ENCODE peak calls at places on chromosome 20, in seven cellular contexts. X, I, W, K, U, T and A are unnamed samples. For H3K4me1, the result is how much of the 10 kb centered on the place peaks cover.

GRCh38 chr20:64212750-64213149 is 42.8 kb upstream of the PCMTD2 start:
- DNase-seq in X (peak), W (peak), U (peak), T (no peak), I (no peak), K (no peak), A (no peak)

GRCh38 chr20:15927893-15928650 is 645.2 kb downstream of the KIF16B start:
- DNase-seq in W (no peak), I (no peak), K (no peak), X (no peak), U (no peak), T (no peak), A (no peak)

GRCh38 chr20:20463933-20464374 is 96.0 kb downstream of the INSM1 start:
- DNase-seq in T (peak), I (no peak), U (no peak), K (no peak), W (no peak), X (no peak), A (no peak)

GRCh38 chr20:46028110-46028509 is 905 bp upstream of the SLC12A5 start:
- DNase-seq in X (no peak), I (no peak), K (no peak), T (no peak), W (no peak), U (no peak), A (no peak)

GRCh38 chr20:17343631-17344447 is 117.0 kb downstream of the PCSK2 start:
- DNase-seq in I (no peak), W (no peak), T (no peak), X (no peak), U (no peak), K (no peak), A (no peak)

GRCh38 chr20:19552144-19552895 is 205.7 kb upstream of the RIN2 start:
- DNase-seq in U (peak), I (peak), X (peak), W (no peak), K (peak), T (no peak), A (no peak)

GRCh38 chr20:43824699-43825402 is 89.8 kb upstream of the TOX2 start:
- DNase-seq in K (no peak), W (no peak), I (peak), X (no peak), T (peak), U (no peak), A (no peak)

GRCh38 chr20:16005612-16006493 is 567.4 kb downstream of the KIF16B start:
- DNase-seq in U (no peak), T (no peak), K (no peak), X (no peak), I (no peak), W (no peak), A (no peak)

GRCh38 chr20:63819224-63819917 is 11.7 kb downstream of the ZBTB46 start:
- DNase-seq in K (no peak), W (peak), X (peak), U (peak), I (peak), T (no peak), A (no peak)

GRCh38 chr20:11274137-11274536 is 600.3 kb upstream of the JAG1 start:
- DNase-seq in U (no peak), T (no peak), W (peak), I (peak), K (no peak), X (no peak), A (peak)

GRCh38 chr20:1429143-1429728 is 36.4 kb upstream of the FKBP1A start:
- DNase-seq in T (no peak), W (no peak), U (no peak), K (no peak), X (no peak), I (no peak), A (no peak)

GRCh38 chr20:63409066-63409833 is 48.1 kb upstream of the CHRNA4 start:
- DNase-seq in W (no peak), U (no peak), K (peak), T (no peak), I (no peak), X (no peak), A (no peak)

GRCh38 chr20:29410805-29411457 is 1846.5 kb upstream of the DEFB115 start:
- DNase-seq in W (no peak), T (no peak), K (no peak), X (no peak), U (no peak), I (no peak), A (no peak)

GRCh38 chr20:39395478-39396291 is 433.5 kb downstream of the DHX35 start:
- DNase-seq in U (no peak), K (no peak), W (no peak), I (no peak), T (no peak), X (no peak), A (no peak)

GRCh38 chr20:53865905-53866786 is 204.2 kb downstream of the BCAS1 start:
- DNase-seq in X (no peak), T (no peak), K (no peak), I (peak), W (peak), U (no peak), A (peak)

GRCh38 chr20:41818991-41819390 is 200.8 kb upstream of the CHD6 start:
- DNase-seq in T (no peak), K (no peak), W (no peak), X (no peak), U (no peak), I (no peak), A (no peak)

GRCh38 chr20:16699287-16699686 is 30.5 kb upstream of the SNRPB2 start:
- DNase-seq in I (no peak), W (no peak), U (no peak), T (no peak), X (no peak), K (no peak), A (no peak)

GRCh38 chr20:1177680-1178079 is 7.1 kb downstream of the TMEM74B start:
- DNase-seq in U (no peak), T (no peak), W (no peak), I (peak), K (peak), X (no peak), A (no peak)

GRCh38 chr20:48676795-48677447 is 150.9 kb downstream of the PREX1 start:
- DNase-seq in I (no peak), K (no peak), X (no peak), T (no peak), U (no peak), W (no peak), A (no peak)

GRCh38 chr20:23167436-23167835 is 81.3 kb upstream of the CD93 start:
- DNase-seq in W (no peak), I (no peak), T (no peak), K (no peak), U (no peak), X (no peak), A (no peak)

GRCh38 chr20:22716824-22717351 is 132.5 kb upstream of the FOXA2 start:
- DNase-seq in T (no peak), I (peak), X (no peak), W (no peak), U (no peak), K (no peak), A (no peak)

GRCh38 chr20:10656270-10656669 is 17.5 kb downstream of the JAG1 start:
- DNase-seq in X (no peak), U (peak), T (no peak), I (no peak), K (no peak), W (no peak), A (no peak)

GRCh38 chr20:41174373-41174772 is 37.0 kb downstream of the PLCG1 start:
- DNase-seq in K (peak), I (no peak), X (peak), T (no peak), U (no peak), W (peak), A (no peak)

GRCh38 chr20:59589051-59589450 is 15.3 kb upstream of the PHACTR3 start:
- DNase-seq in W (no peak), T (no peak), X (no peak), K (no peak), I (no peak), U (no peak), A (no peak)

GRCh38 chr20:33753763-33754162 is 22.0 kb downstream of the ZNF341 start:
- DNase-seq in T (no peak), I (no peak), U (no peak), X (no peak), K (no peak), W (no peak), A (no peak)

GRCh38 chr20:24017160-24017761 is 28.7 kb upstream of the GGTLC1 start:
- DNase-seq in I (no peak), X (no peak), W (no peak), U (no peak), K (no peak), T (no peak), A (no peak)

GRCh38 chr20:24702501-24703283 is 233.3 kb downstream of the SYNDIG1 start:
- DNase-seq in X (no peak), K (peak), U (no peak), W (no peak), I (no peak), T (no peak), A (no peak)

GRCh38 chr20:9281770-9282169 is 212.9 kb downstream of the PLCB4 start:
- DNase-seq in U (no peak), I (no peak), W (no peak), T (no peak), X (no peak), K (no peak), A (no peak)

GRCh38 chr20:36802326-36803223 is 29.0 kb upstream of the DSN1 start:
- DNase-seq in W (no peak), I (peak), K (no peak), X (no peak), U (no peak), T (no peak), A (no peak)

GRCh38 chr20:50713677-50714101 is 17.7 kb upstream of the PARD6B start:
- DNase-seq in K (peak), T (no peak), U (peak), X (peak), W (peak), I (peak), A (no peak)

GRCh38 chr20:46222521-46223007 is 85.7 kb downstream of the CDH22 start:
- DNase-seq in U (no peak), T (no peak), I (no peak), X (peak), W (no peak), K (peak), A (peak)

GRCh38 chr20:59836768-59837167 is 96.7 kb downstream of the SYCP2 start:
- DNase-seq in K (peak), W (no peak), X (no peak), U (no peak), T (no peak), I (no peak), A (no peak)

GRCh38 chr20:10447028-10447427 is 11.9 kb downstream of the SLX4IP start:
- DNase-seq in W (no peak), U (no peak), X (no peak), I (peak), K (no peak), T (peak), A (no peak)

GRCh38 chr20:21137078-21137477 is 11.2 kb downstream of the KIZ start:
- DNase-seq in K (peak), I (no peak), X (no peak), W (no peak), T (no peak), U (no peak), A (no peak)

GRCh38 chr20:20369353-20370086 is 1.6 kb downstream of the INSM1 start:
- DNase-seq in I (peak), U (no peak), X (no peak), K (peak), T (no peak), W (no peak), A (no peak)

GRCh38 chr20:60055740-60056139 is 97.5 kb downstream of the CDH26 start:
- DNase-seq in K (no peak), I (no peak), W (peak), U (no peak), X (no peak), T (peak), A (no peak)

GRCh38 chr20:47489448-47489872 is 12.2 kb upstream of the NCOA3 start:
- DNase-seq in I (no peak), U (no peak), X (no peak), K (no peak), W (no peak), T (no peak), A (no peak)

GRCh38 chr20:48886189-48886588 is 35.3 kb upstream of the ARFGEF2 start:
- DNase-seq in I (no peak), T (no peak), K (no peak), X (no peak), W (no peak), U (no peak), A (no peak)

GRCh38 chr20:43721429-43722152 is 5.2 kb downstream of the GTSF1L start:
- DNase-seq in T (no peak), I (no peak), U (no peak), W (no peak), K (peak), X (no peak), A (no peak)

GRCh38 chr20:3733119-3733995 is 872 bp downstream of the HSPA12B start:
- DNase-seq in K (no peak), I (no peak), X (no peak), U (no peak), T (no peak), W (no peak), A (no peak)
- TF ChIP-seq POLR2A in K (no peak), I (no peak), X (no peak), U (no peak), T (no peak), W (no peak), A (no peak)

GRCh38 chr20:38147166-38147565 is 17.9 kb downstream of the TGM2 start:
- DNase-seq in T (no peak), X (no peak), W (no peak), U (no peak), I (no peak), K (no peak), A (no peak)
- H3K4me1 ChIP-seq in T (under half), X (under half), W (under half), U (under half), I (half or more), K (under half), A (under half)

GRCh38 chr20:4610871-4611270 is 110.8 kb upstream of the PRND start:
- DNase-seq in W (no peak), K (no peak), X (no peak), I (no peak), T (no peak), U (no peak), A (no peak)

GRCh38 chr20:4617019-4617418 is 104.7 kb upstream of the PRND start:
- DNase-seq in I (no peak), W (no peak), X (no peak), U (no peak), K (no peak), T (no peak), A (no peak)

GRCh38 chr20:4609511-4609910 is 112.2 kb upstream of the PRND start:
- DNase-seq in X (no peak), T (no peak), I (no peak), U (no peak), W (no peak), K (no peak), A (no peak)

GRCh38 chr20:4613718-4614620 is 107.7 kb upstream of the PRND start:
- DNase-seq in K (peak), T (peak), X (no peak), I (peak), W (peak), U (no peak), A (peak)

GRCh38 chr20:4613184-4613583 is 108.5 kb upstream of the PRND start:
- DNase-seq in K (no peak), W (no peak), I (no peak), T (no peak), X (no peak), U (no peak), A (no peak)
- TF ChIP-seq POLR2A in K (no peak), W (no peak), I (no peak), T (no peak), X (no peak), U (no peak), A (no peak)

GRCh38 chr20:32473231-32474008 is 111.7 kb downstream of the NOL4L start:
- DNase-seq in W (no peak), I (no peak), X (no peak), U (no peak), K (no peak), T (no peak), A (no peak)
- H3K4me1 ChIP-seq in W (half or more), I (under half), X (under half), U (under half), K (under half), T (under half), A (under half)

GRCh38 chr20:12434672-12435071 is 517.0 kb downstream of the BTBD3 start:
- DNase-seq in X (no peak), I (no peak), T (no peak), W (no peak), U (no peak), K (no peak), A (no peak)

GRCh38 chr20:12435254-12435653 is 517.6 kb downstream of the BTBD3 start:
- DNase-seq in U (no peak), K (no peak), X (peak), I (no peak), T (no peak), W (no peak), A (no peak)

DNA sequence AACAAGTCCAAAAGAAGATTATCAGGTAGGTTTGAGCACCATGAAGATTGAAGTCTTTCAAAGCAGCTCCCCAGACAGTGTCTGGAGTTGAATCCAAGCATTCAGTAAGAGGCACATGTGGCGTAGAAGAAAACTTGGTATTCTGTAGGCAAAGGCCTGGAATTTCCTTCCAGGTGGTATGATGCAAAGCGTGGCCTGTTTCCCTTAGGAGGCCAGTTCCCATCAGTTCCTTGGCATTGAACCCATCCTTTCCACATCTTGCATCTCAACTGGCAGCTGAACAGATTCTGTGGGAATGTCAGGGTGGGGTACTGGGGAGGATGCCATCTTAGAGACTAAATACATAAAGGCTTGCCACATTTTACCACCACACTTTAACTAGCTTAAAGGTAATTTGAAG is 516.0 kb downstream of the BTBD3 start:
- DNase-seq in T (no peak), K (no peak), W (no peak), U (no peak), I (no peak), X (no peak), A (no peak)
- TF ChIP-seq POLR2A in T (no peak), K (no peak), W (no peak), U (no peak), I (no peak), X (no peak), A (no peak)

DNA sequence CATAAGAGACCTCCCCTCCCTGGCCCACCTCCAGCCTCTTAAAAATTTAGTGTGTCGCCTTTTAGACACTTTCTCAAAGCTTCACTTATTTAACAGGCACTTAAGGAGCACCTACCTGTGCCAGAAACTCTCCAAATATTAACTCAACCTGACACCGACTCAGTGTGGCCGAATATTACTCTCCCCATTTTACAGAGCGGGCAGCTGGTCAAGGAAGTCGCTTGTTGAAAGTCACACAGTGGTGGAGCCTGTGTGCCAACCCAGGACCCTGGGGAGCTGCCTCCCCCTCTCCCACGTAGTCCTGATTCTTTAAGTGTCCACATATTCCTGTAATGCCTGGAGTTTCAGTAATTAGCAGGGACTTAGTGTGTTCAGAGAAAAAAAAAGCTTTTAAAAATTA is 1.0 kb upstream of the PMEPA1 start:
- DNase-seq in K (no peak), U (no peak), W (no peak), I (no peak), X (no peak), T (no peak), A (no peak)
- H3K4me1 ChIP-seq in K (under half), U (under half), W (under half), I (half or more), X (under half), T (under half), A (half or more)

GRCh38 chr20:62181808-62182207 is 1.0 kb upstream of the MTG2 start:
- DNase-seq in I (no peak), X (no peak), U (no peak), W (no peak), K (no peak), T (no peak), A (no peak)

GRCh38 chr20:62179162-62179504 is 3.7 kb upstream of the MTG2 start:
- DNase-seq in T (no peak), I (no peak), W (no peak), K (no peak), X (no peak), U (no peak), A (no peak)

GRCh38 chr20:62186096-62186426 is 3.2 kb downstream of the MTG2 start:
- DNase-seq in T (no peak), X (no peak), W (no peak), K (no peak), U (no peak), I (no peak), A (no peak)

GRCh38 chr20:62183426-62184142 is 756 bp downstream of the MTG2 start:
- DNase-seq in I (no peak), U (no peak), X (no peak), T (no peak), W (no peak), K (no peak), A (no peak)

DNA sequence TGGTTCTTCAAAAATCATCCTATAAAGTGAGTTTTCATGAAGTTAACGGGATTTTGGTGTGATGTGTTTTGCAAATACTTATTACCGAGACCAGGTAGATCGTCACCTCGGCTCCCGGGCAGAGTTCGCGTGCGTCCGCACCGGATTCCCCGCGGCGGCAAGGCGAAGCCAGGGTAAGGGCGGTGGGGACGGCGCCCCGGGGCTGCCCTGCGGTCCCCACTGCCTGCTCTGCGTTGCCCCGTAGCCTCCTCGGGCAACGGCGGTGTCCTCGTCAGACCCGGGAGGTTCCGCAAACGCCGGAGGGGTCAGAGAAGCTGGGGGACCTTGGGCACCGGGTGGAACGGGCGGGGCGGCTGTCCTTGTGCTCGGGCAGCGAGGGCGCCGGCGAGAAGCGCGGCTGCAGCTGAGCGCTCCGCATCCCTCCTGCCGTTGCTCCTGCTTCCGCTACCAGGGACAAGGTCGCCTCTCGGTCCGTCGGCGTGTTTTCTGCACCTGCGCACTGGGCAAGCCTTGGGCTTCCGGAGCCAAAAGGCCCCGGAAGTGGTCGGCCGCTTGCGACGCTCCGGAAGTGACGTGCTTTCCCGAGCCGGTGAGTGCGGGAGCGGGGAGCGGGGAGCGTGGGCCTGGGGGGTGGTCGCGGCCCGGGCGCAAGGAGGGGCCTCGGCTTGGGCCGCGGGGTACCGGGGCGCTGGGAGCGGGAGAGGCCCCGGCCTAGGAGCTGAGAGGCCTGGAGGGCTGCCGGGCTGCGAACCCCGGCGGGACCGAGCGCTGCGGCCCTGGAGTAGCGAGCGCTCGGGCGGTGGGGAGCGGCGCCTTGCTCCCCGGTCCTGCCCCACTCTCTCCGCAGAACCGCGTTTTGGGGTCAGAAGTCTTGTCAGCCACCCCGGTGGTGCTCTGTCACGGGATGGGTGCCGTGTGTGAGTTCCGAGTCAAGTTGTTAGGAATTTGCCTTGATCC is at the start of gene MTG2:
- DNase-seq in X (peak), I (peak), K (peak), U (peak), T (peak), W (peak), A (peak)
- TF ChIP-seq POLR2A in X (peak), I (peak), K (peak), U (peak), T (peak), W (peak), A (peak)